ENCODE peak calls at places on chromosomes 11 and 22, in five cellular contexts. One of them, this sample, is unnamed.

GRCh38 chr11:82775736-82776346 is 42.2 kb upstream of the FAM181B start:
- DNase-seq in AG04450: peak; percentile 8
- DNase-seq in mammary epithelial cell: peak; percentile 51
- DNase-seq in cardiac fibroblast: peak; percentile 71
- DNase-seq in astrocyte of the spinal cord: peak; percentile 29
- DNase-seq in this sample: peak; percentile 42

GRCh38 chr11:2586091-2586792 is 113.6 kb downstream of the KCNQ1OT1 start:
- DNase-seq in AG04450: no peak
- DNase-seq in mammary epithelial cell: no peak
- DNase-seq in cardiac fibroblast: no peak
- DNase-seq in astrocyte of the spinal cord: no peak
- DNase-seq in this sample: no peak

GRCh38 chr11:8283510-8284272 is 20.0 kb upstream of the LMO1 start:
- DNase-seq in AG04450: no peak
- DNase-seq in mammary epithelial cell: no peak
- DNase-seq in cardiac fibroblast: no peak
- DNase-seq in astrocyte of the spinal cord: no peak
- DNase-seq in this sample: no peak

GRCh38 chr11:34514597-34514996 is 1.0 kb upstream of the ELF5 start:
- DNase-seq in AG04450: no peak
- DNase-seq in mammary epithelial cell: no peak
- DNase-seq in cardiac fibroblast: no peak
- DNase-seq in astrocyte of the spinal cord: no peak
- DNase-seq in this sample: no peak

GRCh38 chr11:114416441-114416928 is 16.0 kb downstream of the RBM7 start:
- DNase-seq in AG04450: no peak
- DNase-seq in mammary epithelial cell: peak; percentile 89
- DNase-seq in cardiac fibroblast: no peak
- DNase-seq in astrocyte of the spinal cord: peak; percentile 41
- DNase-seq in this sample: peak; percentile 80

GRCh38 chr22:38313384-38313955 is 3.8 kb downstream of the CSNK1E start:
- DNase-seq in AG04450: peak; percentile 81
- DNase-seq in mammary epithelial cell: peak; percentile 90
- DNase-seq in cardiac fibroblast: peak; percentile 96
- DNase-seq in astrocyte of the spinal cord: peak; percentile 95
- DNase-seq in this sample: peak; percentile 90

GRCh38 chr11:126490261-126490660 is 134.8 kb downstream of the ST3GAL4 start:
- DNase-seq in AG04450: no peak
- DNase-seq in mammary epithelial cell: no peak
- DNase-seq in cardiac fibroblast: no peak
- DNase-seq in astrocyte of the spinal cord: no peak
- DNase-seq in this sample: no peak

GRCh38 chr11:66691311-66691980 is 13.8 kb upstream of the RBM4B start:
- DNase-seq in AG04450: no peak
- DNase-seq in mammary epithelial cell: no peak
- DNase-seq in cardiac fibroblast: no peak
- DNase-seq in astrocyte of the spinal cord: no peak
- DNase-seq in this sample: no peak

GRCh38 chr22:37267128-37267587 is 15.2 kb upstream of the CYTH4 start:
- DNase-seq in AG04450: no peak
- DNase-seq in mammary epithelial cell: no peak
- DNase-seq in cardiac fibroblast: peak; percentile 33
- DNase-seq in astrocyte of the spinal cord: no peak
- DNase-seq in this sample: no peak

DNA sequence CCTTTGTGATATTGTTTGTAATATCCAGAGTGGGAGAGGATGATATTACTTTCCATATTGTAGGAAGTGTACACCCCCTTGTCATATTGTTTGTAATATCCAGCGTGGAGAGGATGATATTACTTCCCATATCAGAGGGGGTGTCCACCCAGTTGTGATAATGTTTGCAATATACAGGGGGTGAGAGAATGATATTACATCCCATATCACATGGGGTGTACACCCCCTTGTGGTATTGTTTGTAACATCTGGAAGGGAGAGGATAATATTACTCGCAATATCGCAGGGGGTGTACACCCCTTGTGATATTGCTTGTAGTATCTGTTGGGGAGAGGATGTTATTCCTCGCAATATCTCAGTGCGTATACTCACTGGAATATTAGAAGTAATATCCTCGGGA is 61.5 kb downstream of the PRSS23 start:
- DNase-seq in AG04450: no peak
- DNase-seq in mammary epithelial cell: no peak
- DNase-seq in cardiac fibroblast: no peak
- DNase-seq in astrocyte of the spinal cord: no peak
- DNase-seq in this sample: no peak
- TF ChIP-seq CTCF in AG04450: no peak
- TF ChIP-seq CTCF in mammary epithelial cell: no peak
- TF ChIP-seq CTCF in cardiac fibroblast: peak; percentile 11
- TF ChIP-seq CTCF in astrocyte of the spinal cord: no peak
- TF ChIP-seq CTCF in this sample: no peak

GRCh38 chr11:77065878-77066228 is 918 bp upstream of the CAPN5 start:
- DNase-seq in AG04450: no peak
- DNase-seq in mammary epithelial cell: no peak
- DNase-seq in cardiac fibroblast: peak; percentile 62
- DNase-seq in astrocyte of the spinal cord: peak; percentile 19
- DNase-seq in this sample: peak; percentile 76
- H3K4me3 ChIP-seq in AG04450: peak overlapping the region; percentile 64
- H3K4me3 ChIP-seq in mammary epithelial cell: peak overlapping the region; percentile 85
- H3K4me3 ChIP-seq in cardiac fibroblast: peak overlapping the region; percentile 47
- H3K4me3 ChIP-seq in astrocyte of the spinal cord: peak overlapping the region; percentile 52
- H3K4me3 ChIP-seq in this sample: peak overlapping the region; percentile 71

DNA sequence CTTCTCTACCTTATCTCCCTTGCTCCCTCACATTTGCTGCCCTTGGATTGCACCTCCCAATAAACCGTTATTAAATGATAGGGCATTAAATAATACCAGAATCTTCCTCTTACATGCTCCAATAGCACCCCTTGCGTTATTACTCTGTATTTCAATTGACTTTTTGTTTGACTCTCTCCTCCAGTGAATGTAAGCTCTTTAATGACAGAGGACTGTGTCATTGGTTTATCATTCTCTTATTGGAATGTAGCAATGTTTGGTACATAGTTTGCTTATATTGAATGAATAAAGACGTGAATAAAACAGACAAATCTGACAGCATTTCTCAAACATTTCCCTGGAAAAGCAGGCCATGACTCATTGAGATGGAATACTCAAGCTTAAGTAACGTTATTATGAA is 8.7 kb upstream of the MPEG1 start:
- DNase-seq in AG04450: peak; percentile 71
- DNase-seq in mammary epithelial cell: peak; percentile 64
- DNase-seq in cardiac fibroblast: peak; percentile 88
- DNase-seq in astrocyte of the spinal cord: no peak
- DNase-seq in this sample: peak; percentile 82
- TF ChIP-seq CTCF in AG04450: peak; percentile 62
- TF ChIP-seq CTCF in mammary epithelial cell: no peak
- TF ChIP-seq CTCF in cardiac fibroblast: no peak
- TF ChIP-seq CTCF in astrocyte of the spinal cord: no peak
- TF ChIP-seq CTCF in this sample: peak; percentile 37

DNA sequence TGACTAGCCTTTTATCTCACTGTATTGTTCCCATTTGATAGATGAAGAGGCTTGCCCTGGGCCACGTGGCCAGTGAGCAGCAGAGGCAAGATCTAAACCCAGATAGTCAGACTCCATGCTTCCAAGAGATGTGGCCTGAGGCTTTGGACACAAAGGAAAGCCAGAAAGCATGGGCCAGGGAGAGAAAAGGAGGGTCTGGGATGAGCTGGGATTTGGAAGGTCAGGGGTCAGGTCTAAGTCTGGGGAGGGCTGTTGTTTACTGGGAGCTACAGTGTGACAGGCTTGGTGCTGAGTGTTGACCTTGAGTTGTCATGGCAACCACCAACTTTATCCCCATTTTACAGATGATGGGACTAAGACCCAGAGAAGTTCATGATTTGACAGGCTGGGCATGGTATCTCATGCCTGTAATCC is 2.1 kb downstream of the SLC35E4 start:
- DNase-seq in AG04450: no peak
- DNase-seq in mammary epithelial cell: peak; percentile 11
- DNase-seq in cardiac fibroblast: peak; percentile 13
- DNase-seq in astrocyte of the spinal cord: no peak
- DNase-seq in this sample: no peak
- H3K4me3 ChIP-seq in AG04450: peak overlapping the region; percentile 5
- H3K4me3 ChIP-seq in mammary epithelial cell: no peak overlapping the region
- H3K4me3 ChIP-seq in cardiac fibroblast: no peak overlapping the region
- H3K4me3 ChIP-seq in astrocyte of the spinal cord: peak overlapping the region; percentile 44
- H3K4me3 ChIP-seq in this sample: peak overlapping the region; percentile 80

GRCh38 chr11:3807856-3808845 is at the start of gene PGAP2:
- DNase-seq in AG04450: no peak
- DNase-seq in mammary epithelial cell: peak; percentile 62
- DNase-seq in cardiac fibroblast: peak; percentile 57
- DNase-seq in astrocyte of the spinal cord: peak; percentile 31
- DNase-seq in this sample: peak; percentile 39
- TF ChIP-seq CTCF in AG04450: peak; percentile 82
- TF ChIP-seq CTCF in mammary epithelial cell: peak; percentile 87
- TF ChIP-seq CTCF in cardiac fibroblast: peak; percentile 88
- TF ChIP-seq CTCF in astrocyte of the spinal cord: peak; percentile 83
- TF ChIP-seq CTCF in this sample: peak; percentile 81

This sample was measured in AG10803.